ENCODE peak calls at places on chromosomes 11 and 22, in nine cellular contexts. U is activated CD8-positive, alpha-beta memory T cell treated with anti-CD3 and anti-CD28 coated beads for 48 hours; A is substantia nigra; S is midbrain; H is left cardiac atrium; M is mucosa of descending colon; Y is mesenchymal stem cell; K is natural killer cell treated with Interleukin-12 subunit alpha and Interleukin-12 subunit beta and Interleukin-15 and Interleukin-18, amount 100 ng/mL, for 72 hours; O is A172. I is an unnamed sample.

GRCh38 chr11:103794262-103794661 is 242.2 kb upstream of the DDI1 start:
- DNase-seq in U (no peak), A (no peak), S (no peak), H (no peak), M (no peak), Y (peak; percentile 43), K (no peak), O (no peak), I (no peak)

GRCh38 chr11:71470956-71471355 is 18.0 kb downstream of the NADSYN1 start:
- DNase-seq in U (no peak), A (no peak), S (no peak), H (peak; percentile 2), M (no peak), Y (no peak), K (no peak), O (no peak), I (no peak)

GRCh38 chr11:118790357-118791014 is 478 bp downstream of the DDX6 start:
- DNase-seq in U (peak; percentile 62), A (peak; percentile 61), S (peak; percentile 88), H (peak; percentile 65), M (no peak), Y (peak; percentile 76), K (no peak), O (peak; percentile 21), I (peak; percentile 81)

GRCh38 chr22:39601180-39601535 is 30.6 kb downstream of the CACNA1I start:
- DNase-seq in U (no peak), A (no peak), S (no peak), H (no peak), M (no peak), Y (no peak), K (no peak), O (no peak), I (no peak)

GRCh38 chr11:62025429-62026105 is 58.1 kb upstream of the FTH1 start:
- DNase-seq in U (peak; percentile 12), A (peak; percentile 20), S (peak; percentile 38), H (peak; percentile 81), M (peak; percentile 61), Y (peak; percentile 95), K (peak; percentile 89), O (peak; percentile 89), I (no peak)

GRCh38 chr22:25700996-25701815 is 40.8 kb upstream of the MYO18B start:
- DNase-seq in U (no peak), A (peak; percentile 35), S (peak; percentile 30), H (peak; percentile 36), M (no peak), Y (no peak), K (no peak), O (no peak), I (peak; percentile 31)

GRCh38 chr11:128886401-128887119 is 4.6 kb upstream of the KCNJ5 start:
- DNase-seq in U (no peak), A (no peak), S (no peak), H (no peak), M (no peak), Y (no peak), K (no peak), O (no peak), I (peak; percentile 54)

GRCh38 chr22:38088723-38089473 is 4.9 kb upstream of the SLC16A8 start:
- DNase-seq in U (no peak), A (no peak), S (no peak), H (no peak), M (no peak), Y (no peak), K (no peak), O (no peak), I (no peak)

GRCh38 chr22:19356708-19357269 is 65.3 kb upstream of the CLTCL1 start:
- DNase-seq in U (no peak), A (no peak), S (no peak), H (no peak), M (no peak), Y (no peak), K (no peak), O (no peak), I (no peak)

GRCh38 chr11:86176165-86176884 is 68.2 kb upstream of the EED start:
- DNase-seq in U (no peak), A (no peak), S (no peak), H (no peak), M (no peak), Y (no peak), K (no peak), O (peak; percentile 54), I (no peak)

GRCh38 chr22:46537221-46537945 is at the start of gene CELSR1:
- DNase-seq in U (no peak), A (no peak), S (no peak), H (no peak), M (peak; percentile 68), Y (no peak), K (no peak), O (peak; percentile 35), I (peak; percentile 87)

GRCh38 chr11:10954184-10954583 is 96.3 kb upstream of the ZBED5 start:
- DNase-seq in U (no peak), A (no peak), S (no peak), H (no peak), M (no peak), Y (no peak), K (no peak), O (no peak), I (no peak)

GRCh38 chr11:65863889-65864757 is 3.9 kb downstream of the MUS81 start:
- DNase-seq in U (no peak), A (no peak), S (no peak), H (no peak), M (no peak), Y (no peak), K (peak; percentile 54), O (no peak), I (peak; percentile 0)

GRCh38 chr11:120215634-120216033 is 4.8 kb downstream of the OAF start:
- DNase-seq in U (no peak), A (no peak), S (no peak), H (peak; percentile 71), M (peak; percentile 43), Y (peak; percentile 80), K (no peak), O (peak; percentile 68), I (no peak)

GRCh38 chr22:26892401-26893033 is 235.1 kb downstream of the MIAT start:
- DNase-seq in U (no peak), A (no peak), S (no peak), H (no peak), M (peak; percentile 40), Y (peak; percentile 76), K (no peak), O (no peak), I (no peak)

GRCh38 chr11:117816151-117816741 is 8.3 kb downstream of the FXYD2 start:
- DNase-seq in U (no peak), A (no peak), S (no peak), H (peak; percentile 33), M (peak; percentile 47), Y (peak; percentile 71), K (no peak), O (peak; percentile 49), I (peak; percentile 88)

GRCh38 chr11:73218106-73218829 is at the start of gene P2RY2:
- DNase-seq in U (peak; percentile 20), A (peak; percentile 46), S (peak; percentile 17), H (peak; percentile 86), M (peak; percentile 93), Y (peak; percentile 41), K (peak; percentile 60), O (no peak), I (peak; percentile 88)

GRCh38 chr22:30891781-30892180 is 76.8 kb downstream of the MORC2 start:
- DNase-seq in U (no peak), A (no peak), S (no peak), H (no peak), M (peak; percentile 14), Y (no peak), K (no peak), O (no peak), I (no peak)

GRCh38 chr11:126686938-126687337 is 313.6 kb downstream of the KIRREL3 start:
- DNase-seq in U (no peak), A (no peak), S (no peak), H (no peak), M (no peak), Y (no peak), K (no peak), O (no peak), I (no peak)

GRCh38 chr11:88051386-88051785 is 123.9 kb downstream of the RAB38 start:
- DNase-seq in U (no peak), A (no peak), S (no peak), H (no peak), M (no peak), Y (peak; percentile 17), K (no peak), O (peak; percentile 0), I (no peak)

GRCh38 chr11:65547446-65548125 is 10.6 kb downstream of the LTBP3 start:
- DNase-seq in U (no peak), A (no peak), S (no peak), H (no peak), M (peak; percentile 57), Y (no peak), K (no peak), O (no peak), I (no peak)

GRCh38 chr11:10529279-10529678 is 11.7 kb downstream of the RNF141 start:
- DNase-seq in U (no peak), A (no peak), S (no peak), H (no peak), M (no peak), Y (peak; percentile 11), K (no peak), O (no peak), I (no peak)

GRCh38 chr11:74212533-74212932 is 41.4 kb downstream of the PPME1 start:
- DNase-seq in U (no peak), A (no peak), S (no peak), H (no peak), M (no peak), Y (no peak), K (no peak), O (no peak), I (no peak)

GRCh38 chr22:45917146-45917545 is 59.8 kb downstream of the WNT7B start:
- DNase-seq in U (no peak), A (no peak), S (no peak), H (no peak), M (no peak), Y (no peak), K (no peak), O (no peak), I (no peak)

GRCh38 chr11:128553662-128554392 is 33.5 kb downstream of the ETS1 start:
- DNase-seq in U (no peak), A (peak; percentile 28), S (peak; percentile 65), H (no peak), M (no peak), Y (no peak), K (no peak), O (peak; percentile 21), I (peak; percentile 21)

GRCh38 chr11:70577258-70577603 is 178.9 kb downstream of the CTTN start:
- DNase-seq in U (no peak), A (no peak), S (no peak), H (no peak), M (peak; percentile 2), Y (no peak), K (no peak), O (no peak), I (no peak)

GRCh38 chr11:12354750-12355545 is 22.4 kb upstream of the PARVA start:
- DNase-seq in U (no peak), A (no peak), S (no peak), H (no peak), M (peak; percentile 71), Y (no peak), K (no peak), O (no peak), I (no peak)

GRCh38 chr22:44632823-44633478 is 69.1 kb upstream of the PRR5 start:
- DNase-seq in U (no peak), A (no peak), S (no peak), H (no peak), M (no peak), Y (no peak), K (no peak), O (no peak), I (no peak)

GRCh38 chr22:48351376-48352085 is 1476.1 kb downstream of the BRD1 start:
- DNase-seq in U (no peak), A (no peak), S (no peak), H (no peak), M (no peak), Y (no peak), K (no peak), O (no peak), I (no peak)

GRCh38 chr11:68038718-68039525 is at the start of gene TCIRG1:
- DNase-seq in U (peak; percentile 47), A (peak; percentile 32), S (peak; percentile 55), H (peak; percentile 91), M (peak; percentile 94), Y (peak; percentile 83), K (peak; percentile 82), O (peak; percentile 80), I (peak; percentile 78)

GRCh38 chr11:84558085-84558905 is 1068.8 kb downstream of the DLG2 start:
- DNase-seq in U (no peak), A (peak; percentile 1), S (peak; percentile 56), H (no peak), M (peak; percentile 27), Y (peak; percentile 48), K (no peak), O (peak; percentile 45), I (peak; percentile 61)

I was measured in neural progenitor cell.